ENCODE peak calls at places on chromosomes 6 and 20, in seven cellular contexts. B is mesenchymal stem cell, T is IMR-90, X is neuronal stem cell, K is mesendoderm, I is H1, A is H9. W is an unnamed sample.

GRCh38 chr20:49762940-49763766 is 49.5 kb upstream of the B4GALT5 start:
- DNase-seq in X (no peak), B (peak; percentile 22), A (no peak), T (no peak), I (no peak), K (peak; percentile 97), W (peak; percentile 93)

GRCh38 chr6:117555262-117555849 is 47.0 kb downstream of the GOPC start:
- DNase-seq in T (no peak), I (no peak), K (peak; percentile 33), X (no peak), A (no peak), B (no peak), W (no peak)

GRCh38 chr20:63533871-63534393 is 3.2 kb downstream of the PTK6 start:
- DNase-seq in X (no peak), B (no peak), T (no peak), K (no peak), A (no peak), I (no peak), W (no peak)

GRCh38 chr6:105067329-105067728 is 110.4 kb downstream of the LIN28B start:
- DNase-seq in X (no peak), I (no peak), A (no peak), B (peak; percentile 41), K (no peak), T (no peak), W (no peak)

GRCh38 chr20:18633411-18633810 is 45.6 kb downstream of the DTD1 start:
- DNase-seq in I (no peak), B (no peak), X (no peak), T (no peak), K (no peak), A (no peak), W (no peak)

GRCh38 chr6:163415176-163415619 is 680 bp downstream of the QKI start:
- DNase-seq in T (no peak), X (peak; percentile 31), K (peak; percentile 59), B (no peak), I (no peak), A (no peak), W (peak; percentile 44)

GRCh38 chr20:35568645-35569044 is 26.8 kb downstream of the ERGIC3 start:
- DNase-seq in K (peak; percentile 73), I (no peak), B (no peak), T (no peak), A (peak; percentile 69), X (no peak), W (peak; percentile 36)

GRCh38 chr6:28982476-28983266 is 22.4 kb downstream of the ZNF311 start:
- DNase-seq in B (peak; percentile 76), I (no peak), K (peak; percentile 65), T (peak; percentile 67), A (no peak), X (peak; percentile 56), W (peak; percentile 77)

GRCh38 chr6:162973141-162973872 is 245.5 kb downstream of the PACRG start:
- DNase-seq in X (no peak), I (no peak), T (no peak), B (no peak), A (no peak), K (no peak), W (no peak)

GRCh38 chr6:130206474-130206873 is 16.3 kb downstream of the SAMD3 start:
- DNase-seq in T (no peak), I (no peak), K (no peak), B (no peak), X (no peak), A (no peak), W (no peak)

GRCh38 chr20:13297105-13297899 is 76.2 kb downstream of the ISM1 start:
- DNase-seq in A (no peak), K (no peak), X (no peak), T (no peak), B (no peak), I (no peak), W (no peak)

GRCh38 chr6:15444081-15444731 is 198.3 kb downstream of the JARID2 start:
- DNase-seq in T (peak; percentile 89), I (no peak), K (no peak), B (peak; percentile 99), A (no peak), X (no peak), W (no peak)

GRCh38 chr6:7440476-7440875 is 50.9 kb downstream of the RIOK1 start:
- DNase-seq in I (no peak), B (peak; percentile 32), X (no peak), A (no peak), K (no peak), T (no peak), W (no peak)

GRCh38 chr20:48148020-48148419 is 362.7 kb upstream of the SULF2 start:
- DNase-seq in T (no peak), I (no peak), X (no peak), B (no peak), K (no peak), A (no peak), W (no peak)

GRCh38 chr20:37387519-37388269 is 41.8 kb downstream of the SRC start:
- DNase-seq in K (no peak), A (no peak), B (no peak), T (no peak), X (no peak), I (no peak), W (no peak)

GRCh38 chr20:50580016-50580747 is 70.0 kb downstream of the PTPN1 start:
- DNase-seq in K (peak; percentile 69), T (peak; percentile 41), I (no peak), B (peak; percentile 73), A (peak; percentile 80), X (peak; percentile 51), W (peak; percentile 27)

DNA sequence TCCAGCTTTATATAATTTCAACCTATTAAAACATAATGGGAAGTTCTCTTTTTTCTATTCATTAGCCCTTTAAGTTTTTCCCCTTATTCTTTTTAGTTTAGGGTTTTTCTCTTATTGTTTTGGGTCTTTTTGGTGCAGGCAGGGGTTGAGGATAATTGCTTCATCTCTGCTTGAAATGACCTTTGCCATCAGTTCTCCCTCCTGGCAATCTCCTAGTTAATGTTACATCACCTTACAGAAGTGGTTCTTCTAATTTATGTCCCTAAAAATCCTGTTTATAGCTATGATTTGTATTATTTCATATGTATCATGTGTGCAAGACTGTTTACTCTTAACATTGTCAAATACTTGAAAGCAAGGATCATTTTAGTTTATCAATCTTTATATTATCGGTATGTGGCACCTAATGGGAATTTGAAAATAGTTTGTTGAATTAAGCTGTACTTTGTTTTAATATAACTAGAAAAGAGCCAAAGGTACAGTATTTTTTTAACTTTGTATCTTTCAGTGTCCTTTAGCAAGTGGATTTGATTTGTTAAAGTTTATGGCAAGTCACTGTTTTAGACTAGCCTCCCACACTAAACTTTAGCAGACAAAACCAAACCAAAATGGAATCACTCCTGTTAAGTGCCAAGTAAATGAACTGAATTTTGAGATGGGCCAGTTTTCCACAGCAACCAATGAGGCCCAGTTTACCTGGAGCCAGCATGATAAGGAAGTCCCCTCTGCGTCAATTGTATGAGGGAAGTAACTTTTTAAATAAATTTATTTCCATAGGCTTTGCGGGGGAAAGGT is 26.6 kb upstream of the RUNX2 start:
- DNase-seq in K (no peak), B (no peak), T (no peak), X (no peak), I (no peak), A (no peak), W (no peak)
- H3K23ac ChIP-seq in K (no peak overlapping the region), B (no peak overlapping the region), T (no peak overlapping the region), X (no peak overlapping the region), I (no peak overlapping the region), A (no peak overlapping the region), W (no peak overlapping the region)

DNA sequence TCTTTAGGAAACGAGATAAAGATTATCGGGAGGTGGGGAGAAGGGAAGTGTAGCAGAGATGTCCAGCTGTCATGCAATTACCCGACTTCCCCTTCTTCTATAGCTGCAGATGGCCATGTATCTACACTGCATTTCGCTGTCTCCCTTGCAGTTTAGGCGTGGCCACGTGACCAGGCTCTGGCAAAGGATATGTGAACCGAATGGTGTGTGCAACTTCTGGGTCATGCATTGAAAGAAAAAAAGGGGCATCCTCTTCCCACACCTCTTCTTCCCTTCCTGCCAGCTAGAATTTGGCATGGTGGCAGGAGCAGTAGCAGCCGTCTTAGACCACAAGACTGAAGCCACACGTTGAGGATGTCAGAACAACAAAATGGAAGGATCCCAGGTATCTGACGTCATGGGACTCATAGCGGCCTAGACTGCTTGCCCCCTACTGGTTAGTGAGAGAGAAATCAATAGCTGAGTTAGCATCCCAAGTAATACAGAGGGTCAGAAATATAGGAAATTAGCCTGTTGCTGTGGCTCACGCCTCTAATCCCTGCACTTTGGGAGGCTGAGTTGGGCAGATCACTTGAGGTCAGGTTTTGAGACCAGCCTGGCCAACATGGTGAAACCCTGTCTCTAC is 32.8 kb downstream of the TCF15 start:
- DNase-seq in B (peak; percentile 12), X (no peak), A (peak; percentile 62), I (no peak), T (peak; percentile 18), K (peak; percentile 83), W (peak; percentile 39)
- H3K79me1 ChIP-seq in B (no peaks in the 10 kb centered on the region), X (no peaks in the 10 kb centered on the region), A (no peaks in the 10 kb centered on the region), I (no peaks in the 10 kb centered on the region), T (no peaks in the 10 kb centered on the region), K (no peaks in the 10 kb centered on the region), W (no peaks in the 10 kb centered on the region)

GRCh38 chr6:108955329-108955949 is 107.2 kb downstream of the ARMC2 start:
- DNase-seq in X (no peak), I (no peak), B (no peak), T (no peak), A (no peak), K (no peak), W (no peak)
- H3K27ac ChIP-seq in X (no peak overlapping the region), I (no peak overlapping the region), B (no peak overlapping the region), T (no peak overlapping the region), A (no peak overlapping the region), K (no peak overlapping the region), W (no peak overlapping the region)

GRCh38 chr6:148370171-148370570 is 27.5 kb downstream of the SASH1 start:
- DNase-seq in A (no peak), K (no peak), T (no peak), I (no peak), B (peak; percentile 51), X (no peak), W (no peak)

GRCh38 chr6:148365037-148365436 is 22.4 kb downstream of the SASH1 start:
- DNase-seq in K (no peak), I (no peak), X (no peak), A (no peak), B (no peak), T (no peak), W (no peak)

GRCh38 chr6:148364056-148364844 is 21.6 kb downstream of the SASH1 start:
- DNase-seq in I (no peak), K (no peak), A (no peak), B (peak; percentile 96), X (no peak), T (peak; percentile 76), W (peak; percentile 64)

DNA sequence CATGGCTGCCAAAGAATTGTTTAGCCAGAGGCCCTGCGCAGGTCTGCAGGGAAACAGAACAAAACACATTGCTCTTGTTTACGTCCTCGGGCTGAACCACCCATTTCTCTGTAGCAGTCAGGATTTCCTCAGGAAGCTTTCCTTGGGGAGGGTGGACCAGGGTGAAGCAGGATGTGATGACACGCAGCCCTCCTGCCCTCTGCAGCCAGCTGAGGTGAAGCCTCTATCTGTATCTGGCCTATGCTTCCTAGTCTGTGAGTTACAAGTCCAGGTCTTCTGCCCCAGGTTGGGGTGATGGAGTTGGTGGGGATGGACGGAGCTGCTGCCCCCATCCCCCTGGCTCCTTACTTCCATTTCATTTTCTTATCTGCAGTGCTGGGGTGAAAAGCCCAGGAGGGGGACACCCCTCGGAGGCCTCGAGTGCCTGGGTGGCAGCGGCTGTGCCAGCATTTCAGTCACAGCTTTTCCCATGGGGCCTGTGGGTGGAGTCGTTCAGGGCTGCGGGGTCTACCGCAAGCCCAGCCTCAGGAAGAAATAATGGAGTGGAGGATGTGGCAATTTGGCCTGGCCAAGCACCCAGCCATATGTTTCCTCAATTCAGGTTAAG is 24.9 kb downstream of the SASH1 start:
- DNase-seq in I (no peak), T (peak; percentile 75), X (no peak), A (peak; percentile 56), B (peak; percentile 85), K (peak; percentile 74), W (peak; percentile 38)
- H3K23ac ChIP-seq in I (no peak overlapping the region), T (peak overlapping the region; percentile 10), X (no peak overlapping the region), A (no peak overlapping the region), B (no peak overlapping the region), K (no peak overlapping the region), W (no peak overlapping the region)

GRCh38 chr6:112470950-112471349 is 123.8 kb downstream of the RFPL4B start:
- DNase-seq in I (no peak), B (no peak), T (no peak), K (no peak), X (no peak), A (no peak), W (peak; percentile 21)
- H3K79me1 ChIP-seq in I (no peaks in the 10 kb centered on the region), B (no peaks in the 10 kb centered on the region), T (no peaks in the 10 kb centered on the region), K (no peaks in the 10 kb centered on the region), X (no peaks in the 10 kb centered on the region), A (no peaks in the 10 kb centered on the region), W (peaks cover 2% of the 10 kb centered on the region)